ENCODE peak calls at places on chromosomes 5 and 9, in ten cellular contexts. One of them, this sample, is unnamed.

GRCh38 chr9:79584655-79584982 is 12.9 kb downstream of the TLE4 start:
- DNase-seq in fibroblast of the aortic adventitia: no peak
- DNase-seq in activated CD4-positive, alpha-beta T cell treated with anti-CD3 and anti-CD28 coated beads for 24 hours: no peak
- DNase-seq in adrenal gland: no peak
- DNase-seq in A549: no peak
- DNase-seq in stimulated activated naive CD8-positive, alpha-beta T cell treated with anti-CD3 and anti-CD28 coated beads, Interleukin-15, amount 100 ng/mL, for 72 hours: no peak
- DNase-seq in NCI-H2081: no peak
- DNase-seq in NCI-H748 treated with DMSO at 0.1 percent for 48 hours: no peak
- DNase-seq in epithelial cell of esophagus: no peak
- DNase-seq in HL-60: peak
- DNase-seq in this sample: no peak

GRCh38 chr9:77440057-77440456 is 208.1 kb downstream of the GNA14 start:
- DNase-seq in fibroblast of the aortic adventitia: peak
- DNase-seq in activated CD4-positive, alpha-beta T cell treated with anti-CD3 and anti-CD28 coated beads for 24 hours: no peak
- DNase-seq in adrenal gland: no peak
- DNase-seq in A549: no peak
- DNase-seq in stimulated activated naive CD8-positive, alpha-beta T cell treated with anti-CD3 and anti-CD28 coated beads, Interleukin-15, amount 100 ng/mL, for 72 hours: no peak
- DNase-seq in NCI-H2081: peak
- DNase-seq in NCI-H748 treated with DMSO at 0.1 percent for 48 hours: no peak
- DNase-seq in epithelial cell of esophagus: no peak
- DNase-seq in HL-60: no peak
- DNase-seq in this sample: no peak

GRCh38 chr5:18553269-18553668 is 919.0 kb downstream of the TAF11L14 start:
- DNase-seq in fibroblast of the aortic adventitia: no peak
- DNase-seq in activated CD4-positive, alpha-beta T cell treated with anti-CD3 and anti-CD28 coated beads for 24 hours: no peak
- DNase-seq in adrenal gland: no peak
- DNase-seq in A549: peak
- DNase-seq in stimulated activated naive CD8-positive, alpha-beta T cell treated with anti-CD3 and anti-CD28 coated beads, Interleukin-15, amount 100 ng/mL, for 72 hours: no peak
- DNase-seq in NCI-H2081: no peak
- DNase-seq in NCI-H748 treated with DMSO at 0.1 percent for 48 hours: no peak
- DNase-seq in epithelial cell of esophagus: peak
- DNase-seq in HL-60: no peak
- DNase-seq in this sample: no peak

GRCh38 chr9:89440951-89441654 is 56.8 kb downstream of the SEMA4D start:
- DNase-seq in fibroblast of the aortic adventitia: no peak
- DNase-seq in activated CD4-positive, alpha-beta T cell treated with anti-CD3 and anti-CD28 coated beads for 24 hours: no peak
- DNase-seq in adrenal gland: no peak
- DNase-seq in A549: no peak
- DNase-seq in stimulated activated naive CD8-positive, alpha-beta T cell treated with anti-CD3 and anti-CD28 coated beads, Interleukin-15, amount 100 ng/mL, for 72 hours: no peak
- DNase-seq in NCI-H2081: no peak
- DNase-seq in NCI-H748 treated with DMSO at 0.1 percent for 48 hours: no peak
- DNase-seq in epithelial cell of esophagus: no peak
- DNase-seq in HL-60: no peak
- DNase-seq in this sample: no peak

GRCh38 chr5:139131062-139131856 is 66.9 kb downstream of the SIL1 start:
- DNase-seq in fibroblast of the aortic adventitia: peak
- DNase-seq in activated CD4-positive, alpha-beta T cell treated with anti-CD3 and anti-CD28 coated beads for 24 hours: no peak
- DNase-seq in adrenal gland: peak
- DNase-seq in A549: no peak
- DNase-seq in stimulated activated naive CD8-positive, alpha-beta T cell treated with anti-CD3 and anti-CD28 coated beads, Interleukin-15, amount 100 ng/mL, for 72 hours: no peak
- DNase-seq in NCI-H2081: no peak
- DNase-seq in NCI-H748 treated with DMSO at 0.1 percent for 48 hours: no peak
- DNase-seq in epithelial cell of esophagus: no peak
- DNase-seq in HL-60: no peak
- DNase-seq in this sample: peak

GRCh38 chr9:124266139-124266825 is 8.5 kb downstream of the NEK6 start:
- DNase-seq in fibroblast of the aortic adventitia: no peak
- DNase-seq in activated CD4-positive, alpha-beta T cell treated with anti-CD3 and anti-CD28 coated beads for 24 hours: no peak
- DNase-seq in adrenal gland: no peak
- DNase-seq in A549: no peak
- DNase-seq in stimulated activated naive CD8-positive, alpha-beta T cell treated with anti-CD3 and anti-CD28 coated beads, Interleukin-15, amount 100 ng/mL, for 72 hours: no peak
- DNase-seq in NCI-H2081: no peak
- DNase-seq in NCI-H748 treated with DMSO at 0.1 percent for 48 hours: no peak
- DNase-seq in epithelial cell of esophagus: peak
- DNase-seq in HL-60: no peak
- DNase-seq in this sample: no peak

GRCh38 chr5:175700991-175701390 is 43.1 kb downstream of the HRH2 start:
- DNase-seq in fibroblast of the aortic adventitia: no peak
- DNase-seq in activated CD4-positive, alpha-beta T cell treated with anti-CD3 and anti-CD28 coated beads for 24 hours: no peak
- DNase-seq in adrenal gland: peak
- DNase-seq in A549: peak
- DNase-seq in stimulated activated naive CD8-positive, alpha-beta T cell treated with anti-CD3 and anti-CD28 coated beads, Interleukin-15, amount 100 ng/mL, for 72 hours: no peak
- DNase-seq in NCI-H2081: no peak
- DNase-seq in NCI-H748 treated with DMSO at 0.1 percent for 48 hours: no peak
- DNase-seq in epithelial cell of esophagus: no peak
- DNase-seq in HL-60: no peak
- DNase-seq in this sample: no peak

GRCh38 chr5:180127682-180128670 is 56.4 kb upstream of the RNF130 start:
- DNase-seq in fibroblast of the aortic adventitia: no peak
- DNase-seq in activated CD4-positive, alpha-beta T cell treated with anti-CD3 and anti-CD28 coated beads for 24 hours: no peak
- DNase-seq in adrenal gland: no peak
- DNase-seq in A549: no peak
- DNase-seq in stimulated activated naive CD8-positive, alpha-beta T cell treated with anti-CD3 and anti-CD28 coated beads, Interleukin-15, amount 100 ng/mL, for 72 hours: no peak
- DNase-seq in NCI-H2081: no peak
- DNase-seq in NCI-H748 treated with DMSO at 0.1 percent for 48 hours: no peak
- DNase-seq in epithelial cell of esophagus: no peak
- DNase-seq in HL-60: no peak
- DNase-seq in this sample: no peak

GRCh38 chr5:122145906-122146305 is 16.6 kb downstream of the ZNF474 start:
- DNase-seq in fibroblast of the aortic adventitia: no peak
- DNase-seq in activated CD4-positive, alpha-beta T cell treated with anti-CD3 and anti-CD28 coated beads for 24 hours: no peak
- DNase-seq in adrenal gland: no peak
- DNase-seq in A549: no peak
- DNase-seq in stimulated activated naive CD8-positive, alpha-beta T cell treated with anti-CD3 and anti-CD28 coated beads, Interleukin-15, amount 100 ng/mL, for 72 hours: no peak
- DNase-seq in NCI-H2081: no peak
- DNase-seq in NCI-H748 treated with DMSO at 0.1 percent for 48 hours: no peak
- DNase-seq in epithelial cell of esophagus: no peak
- DNase-seq in HL-60: no peak
- DNase-seq in this sample: no peak

GRCh38 chr9:96040591-96041461 is 165.3 kb downstream of the ERCC6L2 start:
- DNase-seq in fibroblast of the aortic adventitia: no peak
- DNase-seq in activated CD4-positive, alpha-beta T cell treated with anti-CD3 and anti-CD28 coated beads for 24 hours: no peak
- DNase-seq in adrenal gland: no peak
- DNase-seq in A549: no peak
- DNase-seq in stimulated activated naive CD8-positive, alpha-beta T cell treated with anti-CD3 and anti-CD28 coated beads, Interleukin-15, amount 100 ng/mL, for 72 hours: no peak
- DNase-seq in NCI-H2081: peak
- DNase-seq in NCI-H748 treated with DMSO at 0.1 percent for 48 hours: peak
- DNase-seq in epithelial cell of esophagus: no peak
- DNase-seq in HL-60: no peak
- DNase-seq in this sample: no peak

GRCh38 chr9:122562134-122562760 is 9.3 kb downstream of the OR1N2 start:
- DNase-seq in fibroblast of the aortic adventitia: no peak
- DNase-seq in activated CD4-positive, alpha-beta T cell treated with anti-CD3 and anti-CD28 coated beads for 24 hours: no peak
- DNase-seq in adrenal gland: no peak
- DNase-seq in A549: no peak
- DNase-seq in stimulated activated naive CD8-positive, alpha-beta T cell treated with anti-CD3 and anti-CD28 coated beads, Interleukin-15, amount 100 ng/mL, for 72 hours: peak
- DNase-seq in NCI-H2081: no peak
- DNase-seq in NCI-H748 treated with DMSO at 0.1 percent for 48 hours: no peak
- DNase-seq in epithelial cell of esophagus: no peak
- DNase-seq in HL-60: no peak
- DNase-seq in this sample: no peak

GRCh38 chr5:57715296-57715695 is 232.7 kb upstream of the ACTBL2 start:
- DNase-seq in fibroblast of the aortic adventitia: peak
- DNase-seq in activated CD4-positive, alpha-beta T cell treated with anti-CD3 and anti-CD28 coated beads for 24 hours: no peak
- DNase-seq in adrenal gland: no peak
- DNase-seq in A549: no peak
- DNase-seq in stimulated activated naive CD8-positive, alpha-beta T cell treated with anti-CD3 and anti-CD28 coated beads, Interleukin-15, amount 100 ng/mL, for 72 hours: no peak
- DNase-seq in NCI-H2081: no peak
- DNase-seq in NCI-H748 treated with DMSO at 0.1 percent for 48 hours: no peak
- DNase-seq in epithelial cell of esophagus: no peak
- DNase-seq in HL-60: no peak
- DNase-seq in this sample: no peak

GRCh38 chr5:131945551-131945882 is at the start of gene MEIKIN:
- DNase-seq in fibroblast of the aortic adventitia: no peak
- DNase-seq in activated CD4-positive, alpha-beta T cell treated with anti-CD3 and anti-CD28 coated beads for 24 hours: no peak
- DNase-seq in adrenal gland: no peak
- DNase-seq in A549: no peak
- DNase-seq in stimulated activated naive CD8-positive, alpha-beta T cell treated with anti-CD3 and anti-CD28 coated beads, Interleukin-15, amount 100 ng/mL, for 72 hours: no peak
- DNase-seq in NCI-H2081: no peak
- DNase-seq in NCI-H748 treated with DMSO at 0.1 percent for 48 hours: no peak
- DNase-seq in epithelial cell of esophagus: no peak
- DNase-seq in HL-60: no peak
- DNase-seq in this sample: no peak

GRCh38 chr9:8337834-8338233 is 538.3 kb upstream of the DMAC1 start:
- DNase-seq in fibroblast of the aortic adventitia: no peak
- DNase-seq in activated CD4-positive, alpha-beta T cell treated with anti-CD3 and anti-CD28 coated beads for 24 hours: no peak
- DNase-seq in adrenal gland: no peak
- DNase-seq in A549: no peak
- DNase-seq in stimulated activated naive CD8-positive, alpha-beta T cell treated with anti-CD3 and anti-CD28 coated beads, Interleukin-15, amount 100 ng/mL, for 72 hours: no peak
- DNase-seq in NCI-H2081: no peak
- DNase-seq in NCI-H748 treated with DMSO at 0.1 percent for 48 hours: no peak
- DNase-seq in epithelial cell of esophagus: no peak
- DNase-seq in HL-60: no peak
- DNase-seq in this sample: no peak

GRCh38 chr5:81506900-81507588 is 113.1 kb upstream of the ACOT12 start:
- DNase-seq in fibroblast of the aortic adventitia: peak
- DNase-seq in activated CD4-positive, alpha-beta T cell treated with anti-CD3 and anti-CD28 coated beads for 24 hours: no peak
- DNase-seq in adrenal gland: peak
- DNase-seq in A549: peak
- DNase-seq in stimulated activated naive CD8-positive, alpha-beta T cell treated with anti-CD3 and anti-CD28 coated beads, Interleukin-15, amount 100 ng/mL, for 72 hours: peak
- DNase-seq in NCI-H2081: peak
- DNase-seq in NCI-H748 treated with DMSO at 0.1 percent for 48 hours: peak
- DNase-seq in epithelial cell of esophagus: peak
- DNase-seq in HL-60: peak
- DNase-seq in this sample: peak

GRCh38 chr5:178381921-178382688 is 149.5 kb upstream of the PHYKPL start:
- DNase-seq in fibroblast of the aortic adventitia: no peak
- DNase-seq in activated CD4-positive, alpha-beta T cell treated with anti-CD3 and anti-CD28 coated beads for 24 hours: no peak
- DNase-seq in adrenal gland: no peak
- DNase-seq in A549: no peak
- DNase-seq in stimulated activated naive CD8-positive, alpha-beta T cell treated with anti-CD3 and anti-CD28 coated beads, Interleukin-15, amount 100 ng/mL, for 72 hours: no peak
- DNase-seq in NCI-H2081: no peak
- DNase-seq in NCI-H748 treated with DMSO at 0.1 percent for 48 hours: no peak
- DNase-seq in epithelial cell of esophagus: no peak
- DNase-seq in HL-60: no peak
- DNase-seq in this sample: no peak

GRCh38 chr9:92790542-92791527 is 26.2 kb upstream of the BICD2 start:
- DNase-seq in fibroblast of the aortic adventitia: peak
- DNase-seq in activated CD4-positive, alpha-beta T cell treated with anti-CD3 and anti-CD28 coated beads for 24 hours: peak
- DNase-seq in adrenal gland: peak
- DNase-seq in A549: peak
- DNase-seq in stimulated activated naive CD8-positive, alpha-beta T cell treated with anti-CD3 and anti-CD28 coated beads, Interleukin-15, amount 100 ng/mL, for 72 hours: peak
- DNase-seq in NCI-H2081: peak
- DNase-seq in NCI-H748 treated with DMSO at 0.1 percent for 48 hours: peak
- DNase-seq in epithelial cell of esophagus: peak
- DNase-seq in HL-60: peak
- DNase-seq in this sample: peak

GRCh38 chr5:90356612-90357011 is 52.9 kb downstream of the CETN3 start:
- DNase-seq in fibroblast of the aortic adventitia: peak
- DNase-seq in activated CD4-positive, alpha-beta T cell treated with anti-CD3 and anti-CD28 coated beads for 24 hours: no peak
- DNase-seq in adrenal gland: no peak
- DNase-seq in A549: no peak
- DNase-seq in stimulated activated naive CD8-positive, alpha-beta T cell treated with anti-CD3 and anti-CD28 coated beads, Interleukin-15, amount 100 ng/mL, for 72 hours: no peak
- DNase-seq in NCI-H2081: peak
- DNase-seq in NCI-H748 treated with DMSO at 0.1 percent for 48 hours: peak
- DNase-seq in epithelial cell of esophagus: no peak
- DNase-seq in HL-60: no peak
- DNase-seq in this sample: no peak

GRCh38 chr5:140217299-140218026 is 42.5 kb downstream of the CYSTM1 start:
- DNase-seq in fibroblast of the aortic adventitia: no peak
- DNase-seq in activated CD4-positive, alpha-beta T cell treated with anti-CD3 and anti-CD28 coated beads for 24 hours: no peak
- DNase-seq in adrenal gland: no peak
- DNase-seq in A549: no peak
- DNase-seq in stimulated activated naive CD8-positive, alpha-beta T cell treated with anti-CD3 and anti-CD28 coated beads, Interleukin-15, amount 100 ng/mL, for 72 hours: no peak
- DNase-seq in NCI-H2081: no peak
- DNase-seq in NCI-H748 treated with DMSO at 0.1 percent for 48 hours: no peak
- DNase-seq in epithelial cell of esophagus: no peak
- DNase-seq in HL-60: no peak
- DNase-seq in this sample: no peak

GRCh38 chr9:76651114-76651697 is 113.0 kb upstream of the PCA3 start:
- DNase-seq in fibroblast of the aortic adventitia: peak
- DNase-seq in activated CD4-positive, alpha-beta T cell treated with anti-CD3 and anti-CD28 coated beads for 24 hours: no peak
- DNase-seq in adrenal gland: no peak
- DNase-seq in A549: no peak
- DNase-seq in stimulated activated naive CD8-positive, alpha-beta T cell treated with anti-CD3 and anti-CD28 coated beads, Interleukin-15, amount 100 ng/mL, for 72 hours: no peak
- DNase-seq in NCI-H2081: no peak
- DNase-seq in NCI-H748 treated with DMSO at 0.1 percent for 48 hours: no peak
- DNase-seq in epithelial cell of esophagus: no peak
- DNase-seq in HL-60: no peak
- DNase-seq in this sample: no peak

GRCh38 chr5:116557669-116558271 is 16.9 kb downstream of the SEMA6A start:
- DNase-seq in fibroblast of the aortic adventitia: peak
- DNase-seq in activated CD4-positive, alpha-beta T cell treated with anti-CD3 and anti-CD28 coated beads for 24 hours: no peak
- DNase-seq in adrenal gland: no peak
- DNase-seq in A549: peak
- DNase-seq in stimulated activated naive CD8-positive, alpha-beta T cell treated with anti-CD3 and anti-CD28 coated beads, Interleukin-15, amount 100 ng/mL, for 72 hours: no peak
- DNase-seq in NCI-H2081: no peak
- DNase-seq in NCI-H748 treated with DMSO at 0.1 percent for 48 hours: peak
- DNase-seq in epithelial cell of esophagus: peak
- DNase-seq in HL-60: no peak
- DNase-seq in this sample: no peak

GRCh38 chr9:37984278-37984671 is 80.3 kb upstream of the SLC25A51 start:
- DNase-seq in fibroblast of the aortic adventitia: no peak
- DNase-seq in activated CD4-positive, alpha-beta T cell treated with anti-CD3 and anti-CD28 coated beads for 24 hours: no peak
- DNase-seq in adrenal gland: no peak
- DNase-seq in A549: no peak
- DNase-seq in stimulated activated naive CD8-positive, alpha-beta T cell treated with anti-CD3 and anti-CD28 coated beads, Interleukin-15, amount 100 ng/mL, for 72 hours: no peak
- DNase-seq in NCI-H2081: no peak
- DNase-seq in NCI-H748 treated with DMSO at 0.1 percent for 48 hours: no peak
- DNase-seq in epithelial cell of esophagus: no peak
- DNase-seq in HL-60: no peak
- DNase-seq in this sample: no peak

GRCh38 chr9:5611321-5612186 is 17.4 kb upstream of the RIC1 start:
- DNase-seq in fibroblast of the aortic adventitia: no peak
- DNase-seq in activated CD4-positive, alpha-beta T cell treated with anti-CD3 and anti-CD28 coated beads for 24 hours: no peak
- DNase-seq in adrenal gland: no peak
- DNase-seq in A549: no peak
- DNase-seq in stimulated activated naive CD8-positive, alpha-beta T cell treated with anti-CD3 and anti-CD28 coated beads, Interleukin-15, amount 100 ng/mL, for 72 hours: no peak
- DNase-seq in NCI-H2081: no peak
- DNase-seq in NCI-H748 treated with DMSO at 0.1 percent for 48 hours: no peak
- DNase-seq in epithelial cell of esophagus: no peak
- DNase-seq in HL-60: no peak
- DNase-seq in this sample: no peak

GRCh38 chr5:87151547-87151946 is 116.1 kb upstream of the RASA1 start:
- DNase-seq in fibroblast of the aortic adventitia: peak
- DNase-seq in activated CD4-positive, alpha-beta T cell treated with anti-CD3 and anti-CD28 coated beads for 24 hours: no peak
- DNase-seq in adrenal gland: no peak
- DNase-seq in A549: no peak
- DNase-seq in stimulated activated naive CD8-positive, alpha-beta T cell treated with anti-CD3 and anti-CD28 coated beads, Interleukin-15, amount 100 ng/mL, for 72 hours: no peak
- DNase-seq in NCI-H2081: no peak
- DNase-seq in NCI-H748 treated with DMSO at 0.1 percent for 48 hours: no peak
- DNase-seq in epithelial cell of esophagus: peak
- DNase-seq in HL-60: no peak
- DNase-seq in this sample: peak

GRCh38 chr9:34197756-34198711 is 19.2 kb downstream of the UBAP1 start:
- DNase-seq in fibroblast of the aortic adventitia: no peak
- DNase-seq in activated CD4-positive, alpha-beta T cell treated with anti-CD3 and anti-CD28 coated beads for 24 hours: no peak
- DNase-seq in adrenal gland: peak
- DNase-seq in A549: no peak
- DNase-seq in stimulated activated naive CD8-positive, alpha-beta T cell treated with anti-CD3 and anti-CD28 coated beads, Interleukin-15, amount 100 ng/mL, for 72 hours: no peak
- DNase-seq in NCI-H2081: no peak
- DNase-seq in NCI-H748 treated with DMSO at 0.1 percent for 48 hours: no peak
- DNase-seq in epithelial cell of esophagus: peak
- DNase-seq in HL-60: peak
- DNase-seq in this sample: no peak

This sample was measured in hepatic stellate cell.